ENCODE peak calls at places on chromosomes 11 and 22, in nine cellular contexts. B is CD8-positive, alpha-beta T cell; Y is lung; T is choroid plexus epithelial cell; D is foreskin fibroblast; P is progenitor cell of endocrine pancreas; L is fibroblast of villous mesenchyme; K is lower leg skin; W is omental fat pad. Z is an unnamed sample.

GRCh38 chr22:19037282-19038163 is 84.7 kb downstream of the DGCR2 start:
- DNase-seq in B (no peak), Y (no peak), T (no peak), D (no peak), P (no peak), L (no peak), K (no peak), W (no peak), Z (no peak)

GRCh38 chr11:121762820-121763219 is 310.1 kb upstream of the SORL1-AS1 start:
- DNase-seq in B (no peak), Y (no peak), T (peak), D (no peak), P (no peak), L (no peak), K (no peak), W (no peak), Z (peak)

GRCh38 chr11:124661553-124661952 is 12.0 kb downstream of the SIAE start:
- DNase-seq in B (no peak), Y (no peak), T (no peak), D (no peak), P (no peak), L (no peak), K (no peak), W (no peak), Z (no peak)

GRCh38 chr22:48884786-48885185 is 942.9 kb downstream of the BRD1 start:
- DNase-seq in B (no peak), Y (no peak), T (no peak), D (no peak), P (no peak), L (no peak), K (no peak), W (no peak), Z (no peak)

GRCh38 chr11:78420796-78421209 is 3.2 kb upstream of the GAB2 start:
- DNase-seq in B (no peak), Y (peak), T (peak), D (peak), P (no peak), L (peak), K (no peak), W (peak), Z (no peak)

GRCh38 chr11:134223066-134223465 is 701 bp downstream of the NCAPD3 start:
- DNase-seq in B (no peak), Y (no peak), T (no peak), D (no peak), P (no peak), L (no peak), K (no peak), W (no peak), Z (no peak)

GRCh38 chr11:124961972-124962609 is 8.1 kb downstream of the CCDC15 start:
- DNase-seq in B (no peak), Y (no peak), T (peak), D (peak), P (no peak), L (peak), K (no peak), W (no peak), Z (no peak)

GRCh38 chr11:128473631-128474030 is 113.7 kb downstream of the ETS1 start:
- DNase-seq in B (no peak), Y (no peak), T (no peak), D (no peak), P (no peak), L (no peak), K (no peak), W (no peak), Z (no peak)

DNA sequence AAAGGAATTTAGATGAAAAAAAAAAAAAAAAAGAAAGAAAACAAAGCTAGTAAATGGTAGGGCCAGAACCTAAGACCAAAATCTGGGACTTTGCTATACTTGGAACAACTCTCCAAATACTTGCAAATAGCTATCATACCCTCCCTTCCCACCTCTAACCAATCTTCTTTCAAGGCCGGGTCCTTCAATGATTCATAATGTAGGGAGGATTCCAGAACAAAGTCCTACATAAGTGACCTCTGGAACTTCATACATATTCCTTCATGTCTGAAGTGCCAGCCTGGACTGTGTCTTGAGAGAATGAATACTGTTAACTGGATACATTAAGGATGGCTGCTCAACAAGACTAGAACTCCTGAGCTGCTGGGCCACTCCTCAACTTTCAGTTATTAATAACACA is 9.9 kb downstream of the STK33 start:
- DNase-seq in B (no peak), Y (no peak), T (peak), D (no peak), P (no peak), L (no peak), K (no peak), W (no peak), Z (no peak)
- TF ChIP-seq CTCF in B (no peak), Y (no peak), T (no peak), D (no peak), P (no peak), L (no peak), K (no peak), W (no peak), Z (no peak)

DNA sequence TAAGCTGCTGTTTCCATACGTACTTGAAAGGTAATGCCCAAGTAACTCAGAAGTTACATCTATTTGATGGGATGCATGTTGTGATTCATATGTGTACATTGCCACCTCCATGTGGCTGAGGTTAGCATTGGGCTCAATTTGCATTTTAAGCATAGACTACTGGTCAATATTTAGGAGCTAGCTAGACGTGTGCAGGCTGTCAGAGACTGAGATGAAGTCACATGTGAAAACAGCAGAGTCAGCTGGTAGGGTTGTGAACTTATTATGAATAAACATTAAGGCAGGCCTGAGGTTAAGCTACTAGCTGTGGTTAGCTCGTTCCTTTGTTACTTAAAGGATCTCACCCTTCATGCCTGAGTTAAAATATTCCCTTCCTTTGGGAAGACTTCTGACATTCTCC is 114.5 kb upstream of the MTNR1B start:
- DNase-seq in B (no peak), Y (no peak), T (no peak), D (no peak), P (no peak), L (no peak), K (no peak), W (no peak), Z (no peak)
- TF ChIP-seq CTCF in B (no peak), Y (no peak), T (no peak), D (no peak), P (no peak), L (no peak), K (no peak), W (no peak), Z (no peak)

GRCh38 chr11:74696932-74697687 is 34.1 kb downstream of the CHRDL2 start:
- DNase-seq in B (no peak), Y (peak), T (peak), D (peak), P (no peak), L (peak), K (peak), W (peak), Z (no peak)

GRCh38 chr11:74696488-74696887 is 34.7 kb downstream of the CHRDL2 start:
- DNase-seq in B (no peak), Y (no peak), T (peak), D (no peak), P (no peak), L (peak), K (no peak), W (no peak), Z (no peak)

GRCh38 chr11:74694536-74694935 is 36.7 kb downstream of the CHRDL2 start:
- DNase-seq in B (no peak), Y (no peak), T (no peak), D (no peak), P (no peak), L (no peak), K (no peak), W (no peak), Z (no peak)

GRCh38 chr11:74694136-74694535 is 37.1 kb downstream of the CHRDL2 start:
- DNase-seq in B (no peak), Y (no peak), T (no peak), D (no peak), P (no peak), L (peak), K (no peak), W (no peak), Z (no peak)

GRCh38 chr11:74695705-74696280 is 35.4 kb downstream of the CHRDL2 start:
- DNase-seq in B (no peak), Y (no peak), T (no peak), D (no peak), P (no peak), L (peak), K (no peak), W (no peak), Z (no peak)
- TF ChIP-seq CTCF in B (no peak), Y (no peak), T (no peak), D (no peak), P (no peak), L (peak), K (no peak), W (no peak), Z (no peak)

GRCh38 chr11:68523743-68524142 is 63.2 kb downstream of the PPP6R3 start:
- DNase-seq in B (no peak), Y (no peak), T (no peak), D (no peak), P (no peak), L (no peak), K (no peak), W (no peak), Z (no peak)

GRCh38 chr11:68525320-68525719 is 64.8 kb downstream of the PPP6R3 start:
- DNase-seq in B (no peak), Y (no peak), T (no peak), D (no peak), P (no peak), L (no peak), K (no peak), W (no peak), Z (no peak)

GRCh38 chr11:68525930-68526329 is 65.4 kb downstream of the PPP6R3 start:
- DNase-seq in B (no peak), Y (no peak), T (peak), D (no peak), P (no peak), L (no peak), K (no peak), W (no peak), Z (no peak)

GRCh38 chr11:68524213-68524612 is 63.7 kb downstream of the PPP6R3 start:
- DNase-seq in B (no peak), Y (no peak), T (peak), D (no peak), P (no peak), L (no peak), K (no peak), W (no peak), Z (no peak)

DNA sequence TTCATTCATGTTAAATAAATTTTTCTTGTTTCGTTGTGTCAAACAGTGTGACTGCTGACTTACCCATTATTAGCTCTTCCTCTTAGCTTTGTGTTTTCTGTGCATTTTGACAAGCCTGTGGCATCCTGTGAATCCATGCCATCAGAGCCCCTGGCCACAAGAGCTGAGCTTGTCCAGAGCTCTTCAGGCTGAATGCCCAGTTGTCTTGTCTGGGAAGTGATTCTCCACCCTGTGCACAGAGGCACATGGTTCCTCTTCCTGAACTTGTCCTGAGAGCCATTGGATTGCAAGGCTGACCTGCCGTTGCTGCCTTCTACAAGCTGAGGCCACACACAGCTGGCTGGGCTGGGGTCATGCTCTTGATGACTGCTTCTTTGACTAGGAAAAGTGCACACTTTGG is 64.1 kb downstream of the PPP6R3 start:
- DNase-seq in B (no peak), Y (no peak), T (peak), D (no peak), P (no peak), L (no peak), K (no peak), W (no peak), Z (no peak)
- TF ChIP-seq CTCF in B (no peak), Y (no peak), T (no peak), D (no peak), P (no peak), L (no peak), K (no peak), W (no peak), Z (no peak)

DNA sequence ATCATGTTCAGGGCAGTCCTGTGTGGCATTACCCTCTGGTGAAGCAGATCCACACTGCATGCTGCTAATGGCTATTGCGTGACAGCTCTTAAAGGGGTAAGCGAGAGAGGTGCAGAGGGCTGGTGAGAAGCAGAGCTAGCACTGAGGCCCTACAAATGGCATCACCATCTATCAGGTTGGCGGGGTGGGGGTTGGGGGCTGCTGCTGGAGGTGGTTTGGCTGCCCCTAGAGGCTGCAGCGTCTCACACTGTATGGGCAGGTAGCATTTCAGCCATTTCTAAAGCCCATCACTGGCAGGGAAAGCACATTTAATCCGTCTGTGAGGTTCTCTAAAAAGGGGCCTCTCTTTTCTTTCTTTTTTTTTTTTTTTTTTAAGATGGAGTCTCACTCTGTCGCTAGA is 16.8 kb upstream of the TMA7B start:
- DNase-seq in B (no peak), Y (no peak), T (no peak), D (no peak), P (no peak), L (no peak), K (no peak), W (no peak), Z (no peak)
- TF ChIP-seq CTCF in B (no peak), Y (no peak), T (peak), D (no peak), P (peak), L (no peak), K (no peak), W (no peak), Z (no peak)

GRCh38 chr11:2128102-2128511 is 11.1 kb downstream of the IGF2 start:
- DNase-seq in B (no peak), Y (no peak), T (no peak), D (no peak), P (peak), L (no peak), K (no peak), W (no peak), Z (peak)
- TF ChIP-seq CTCF in B (no peak), Y (no peak), T (no peak), D (no peak), P (no peak), L (no peak), K (no peak), W (no peak), Z (no peak)

DNA sequence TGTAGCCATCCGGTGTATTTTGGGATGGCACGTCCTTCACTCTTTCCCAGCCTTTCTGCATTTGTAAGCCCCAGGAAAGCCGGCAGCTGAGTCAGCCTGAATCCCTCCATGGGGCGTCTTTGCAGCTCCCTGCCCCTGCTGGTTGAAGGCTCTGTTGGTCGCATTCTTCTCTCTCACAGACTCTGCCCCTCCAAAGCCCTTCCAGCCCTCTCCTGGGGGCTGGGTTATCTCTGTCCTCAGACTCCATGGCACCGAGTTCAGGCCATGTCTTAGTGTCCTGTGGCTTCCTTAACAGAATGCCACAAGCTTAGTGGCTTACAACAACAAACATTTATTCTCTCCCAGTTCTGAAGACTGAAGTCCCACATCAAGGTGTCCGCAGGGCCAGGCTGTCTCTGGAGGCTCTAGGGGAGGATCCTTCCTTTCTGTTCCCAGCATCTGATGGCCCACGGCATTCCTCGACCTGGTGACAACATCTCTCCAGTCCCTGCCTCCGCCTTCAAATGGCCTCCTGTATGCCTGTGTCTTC is 62.2 kb downstream of the BCR start:
- DNase-seq in B (no peak), Y (no peak), T (peak), D (no peak), P (no peak), L (no peak), K (no peak), W (no peak), Z (no peak)
- TF ChIP-seq CTCF in B (no peak), Y (no peak), T (peak), D (no peak), P (no peak), L (no peak), K (no peak), W (no peak), Z (no peak)